ENCODE peak calls at places on chromosomes 13 and 19, in eight cellular contexts. K is activated CD8-positive, alpha-beta memory T cell treated with anti-CD3 and anti-CD28 coated beads for 4 hours; O is K562; E is stimulated activated CD4-positive, alpha-beta T cell treated with anti-CD3 and anti-CD28 coated beads, Interleukin-4, amount 100 ng/mL, for 48 hours; Y is Calu3; H is left ventricle myocardium inferior; G is HTR-8/SVneo; B is progenitor cell of endocrine pancreas. M is an unnamed sample.

GRCh38 chr13:70817571-70817970 is 709.3 kb upstream of the KLHL1 start:
- DNase-seq in K (no peak), O (no peak), E (no peak), Y (no peak), H (no peak), G (no peak), B (no peak), M (no peak)

GRCh38 chr19:40422428-40423226 is 3.2 kb downstream of the SERTAD1 start:
- DNase-seq in K (no peak), O (no peak), E (no peak), Y (no peak), H (no peak), G (no peak), B (no peak), M (no peak)

GRCh38 chr19:46862974-46863632 is 2.3 kb downstream of the ARHGAP35 start:
- DNase-seq in K (no peak), O (peak), E (no peak), Y (no peak), H (no peak), G (no peak), B (no peak), M (no peak)

GRCh38 chr13:113155201-113155600 is 3.2 kb upstream of the PROZ start:
- DNase-seq in K (no peak), O (no peak), E (no peak), Y (no peak), H (no peak), G (no peak), B (no peak), M (peak)

GRCh38 chr19:6223461-6224307 is 56.1 kb downstream of the MLLT1 start:
- DNase-seq in K (no peak), O (no peak), E (no peak), Y (no peak), H (no peak), G (no peak), B (no peak), M (no peak)

GRCh38 chr13:37481005-37481857 is 117.3 kb downstream of the POSTN start:
- DNase-seq in K (no peak), O (no peak), E (no peak), Y (no peak), H (no peak), G (no peak), B (no peak), M (no peak)

GRCh38 chr13:114077938-114078335 is 54.5 kb downstream of the RASA3 start:
- DNase-seq in K (no peak), O (no peak), E (no peak), Y (no peak), H (no peak), G (no peak), B (no peak), M (no peak)

GRCh38 chr19:8515317-8515716 is 1.4 kb upstream of the ZNF414 start:
- DNase-seq in K (peak), O (no peak), E (peak), Y (no peak), H (no peak), G (no peak), B (no peak), M (no peak)

GRCh38 chr13:81480634-81481033 is 1139.7 kb upstream of the SPRY2 start:
- DNase-seq in K (no peak), O (no peak), E (no peak), Y (no peak), H (no peak), G (no peak), B (no peak), M (no peak)

GRCh38 chr13:108176685-108177274 is 38.6 kb downstream of the LIG4 start:
- DNase-seq in K (peak), O (peak), E (peak), Y (peak), H (no peak), G (no peak), B (no peak), M (peak)

GRCh38 chr19:33704271-33704670 is 82.5 kb downstream of the CHST8 start:
- DNase-seq in K (no peak), O (no peak), E (no peak), Y (no peak), H (no peak), G (no peak), B (no peak), M (no peak)

GRCh38 chr13:71865858-71866172 is 1.2 kb downstream of the DACH1 start:
- DNase-seq in K (no peak), O (no peak), E (no peak), Y (peak), H (peak), G (no peak), B (peak), M (no peak)

GRCh38 chr19:54096642-54097106 is 3.9 kb downstream of the OSCAR start:
- DNase-seq in K (no peak), O (peak), E (no peak), Y (peak), H (no peak), G (no peak), B (no peak), M (no peak)

GRCh38 chr19:30280018-30280417 is 92.2 kb upstream of the ZNF536 start:
- DNase-seq in K (no peak), O (no peak), E (no peak), Y (no peak), H (no peak), G (no peak), B (no peak), M (no peak)

GRCh38 chr19:16117594-16118033 is 5.9 kb downstream of the RAB8A start:
- DNase-seq in K (no peak), O (no peak), E (no peak), Y (no peak), H (no peak), G (no peak), B (no peak), M (no peak)

GRCh38 chr13:36302289-36302688 is 4.7 kb upstream of the CCDC169 start:
- DNase-seq in K (no peak), O (no peak), E (no peak), Y (no peak), H (no peak), G (no peak), B (no peak), M (no peak)

GRCh38 chr13:69856331-69856730 is 251.3 kb upstream of the ATXN8OS start:
- DNase-seq in K (no peak), O (no peak), E (no peak), Y (peak), H (no peak), G (no peak), B (no peak), M (no peak)

GRCh38 chr13:24631922-24632321 is 48.3 kb upstream of the ATP12A start:
- DNase-seq in K (no peak), O (no peak), E (no peak), Y (no peak), H (no peak), G (no peak), B (no peak), M (no peak)

GRCh38 chr13:21435710-21436151 is 23.4 kb downstream of the ZDHHC20 start:
- DNase-seq in K (peak), O (peak), E (peak), Y (peak), H (peak), G (peak), B (no peak), M (peak)

GRCh38 chr13:58843071-58843470 is 1211.5 kb downstream of the PCDH17 start:
- DNase-seq in K (no peak), O (no peak), E (no peak), Y (no peak), H (no peak), G (no peak), B (no peak), M (no peak)

GRCh38 chr13:66914155-66914554 is 316.0 kb downstream of the PCDH9 start:
- DNase-seq in K (no peak), O (no peak), E (no peak), Y (no peak), H (no peak), G (no peak), B (no peak), M (peak)

GRCh38 chr19:10701955-10702307 is 692 bp downstream of the QTRT1 start:
- DNase-seq in K (no peak), O (peak), E (no peak), Y (no peak), H (no peak), G (peak), B (no peak), M (no peak)

GRCh38 chr19:9721861-9722260 is 46.7 kb downstream of the ZNF846 start:
- DNase-seq in K (no peak), O (no peak), E (no peak), Y (no peak), H (no peak), G (no peak), B (no peak), M (no peak)

GRCh38 chr19:282501-282900 is 8.7 kb downstream of the PLPP2 start:
- DNase-seq in K (no peak), O (no peak), E (no peak), Y (no peak), H (no peak), G (no peak), B (no peak), M (no peak)

GRCh38 chr13:55613429-55614187 is 1527.1 kb upstream of the PRR20A start:
- DNase-seq in K (no peak), O (no peak), E (no peak), Y (no peak), H (no peak), G (no peak), B (no peak), M (no peak)

GRCh38 chr19:45884682-45885555 is 1.0 kb downstream of the IRF2BP1 start:
- DNase-seq in K (no peak), O (peak), E (no peak), Y (no peak), H (no peak), G (no peak), B (no peak), M (no peak)

GRCh38 chr13:99257291-99257690 is 888 bp downstream of the GPR18 start:
- DNase-seq in K (no peak), O (no peak), E (no peak), Y (no peak), H (no peak), G (no peak), B (no peak), M (no peak)

GRCh38 chr13:50017819-50018218 is 2.6 kb downstream of the KCNRG start:
- DNase-seq in K (no peak), O (no peak), E (no peak), Y (no peak), H (no peak), G (no peak), B (no peak), M (no peak)

M was measured in foreskin melanocyte.